ENCODE peak calls at places on chromosome 1, in four cellular contexts. D is thoracic aorta; C is cerebellar nuclear complex; P is activated effector memory CD4-positive, alpha-beta T cell treated with Interleukin-2 at 50 U/mL for 16 hours. Y is an unnamed sample.

GRCh38 chr1:51329443-51330325 is 678 bp downstream of the TTC39A start:
- DNase-seq in P (no peak), D (no peak), C (no peak), Y (no peak)

GRCh38 chr1:178371236-178371635 is 125.5 kb downstream of the CLEC20A start:
- DNase-seq in D (no peak), C (no peak), P (no peak), Y (no peak)

GRCh38 chr1:156816561-156817328 is at the start of gene SH2D2A:
- DNase-seq in P (peak; percentile 90), D (no peak), C (no peak), Y (no peak)

GRCh38 chr1:20087668-20088067 is 17.7 kb downstream of the PLA2G5 start:
- DNase-seq in C (no peak), D (no peak), P (no peak), Y (no peak)

GRCh38 chr1:150568567-150568966 is 10.8 kb downstream of the MCL1 start:
- DNase-seq in D (no peak), P (no peak), C (no peak), Y (no peak)

GRCh38 chr1:160935527-160936258 is 18.9 kb downstream of the ITLN2 start:
- DNase-seq in D (no peak), C (no peak), P (no peak), Y (no peak)

GRCh38 chr1:54971317-54971791 is 9.1 kb upstream of the TMEM61 start:
- DNase-seq in D (no peak), P (no peak), C (no peak), Y (no peak)

GRCh38 chr1:109634771-109635750 is 15.4 kb downstream of the AMPD2 start:
- DNase-seq in D (no peak), C (no peak), P (peak; percentile 38), Y (no peak)

Y was measured in GOT3.